ENCODE peak calls at places on chromosomes 6 and 20, in five cellular contexts. One of them, this sample, is unnamed.

GRCh38 chr20:9021699-9022098 is 47.2 kb upstream of the PLCB4 start:
- DNase-seq in foreskin fibroblast: peak
- DNase-seq in GM12865: no peak
- DNase-seq in RWPE1: no peak
- DNase-seq in natural killer cell: no peak
- DNase-seq in this sample: no peak

GRCh38 chr6:96975848-96976247 is 51.3 kb downstream of the KLHL32 start:
- DNase-seq in RWPE1: no peak
- DNase-seq in natural killer cell: no peak
- DNase-seq in GM12865: no peak
- DNase-seq in foreskin fibroblast: no peak
- DNase-seq in this sample: no peak

GRCh38 chr20:21191839-21192238 is 66.0 kb downstream of the KIZ start:
- DNase-seq in foreskin fibroblast: no peak
- DNase-seq in RWPE1: no peak
- DNase-seq in natural killer cell: no peak
- DNase-seq in GM12865: no peak
- DNase-seq in this sample: no peak

GRCh38 chr6:56864171-56864616 is 90.7 kb upstream of the BEND6 start:
- DNase-seq in foreskin fibroblast: peak
- DNase-seq in GM12865: no peak
- DNase-seq in natural killer cell: no peak
- DNase-seq in RWPE1: peak
- DNase-seq in this sample: no peak

GRCh38 chr6:47654255-47654654 is 44.1 kb upstream of the ADGRF4 start:
- DNase-seq in natural killer cell: no peak
- DNase-seq in foreskin fibroblast: no peak
- DNase-seq in GM12865: no peak
- DNase-seq in RWPE1: no peak
- DNase-seq in this sample: no peak

GRCh38 chr6:82365011-82365751 is 1.6 kb downstream of the TPBG start:
- DNase-seq in natural killer cell: no peak
- DNase-seq in foreskin fibroblast: peak
- DNase-seq in GM12865: peak
- DNase-seq in RWPE1: peak
- DNase-seq in this sample: peak

GRCh38 chr6:148747493-148748160 is 797 bp downstream of the UST start:
- DNase-seq in natural killer cell: peak
- DNase-seq in foreskin fibroblast: no peak
- DNase-seq in RWPE1: peak
- DNase-seq in GM12865: peak
- DNase-seq in this sample: peak

GRCh38 chr6:9086331-9086730 is 651.0 kb upstream of the SLC35B3 start:
- DNase-seq in foreskin fibroblast: peak
- DNase-seq in natural killer cell: no peak
- DNase-seq in RWPE1: no peak
- DNase-seq in GM12865: no peak
- DNase-seq in this sample: no peak

GRCh38 chr6:154408906-154409500 is 52.4 kb upstream of the IPCEF1 start:
- DNase-seq in GM12865: peak
- DNase-seq in natural killer cell: no peak
- DNase-seq in RWPE1: peak
- DNase-seq in foreskin fibroblast: peak
- DNase-seq in this sample: no peak

GRCh38 chr6:30005482-30005881 is 55.6 kb upstream of the POLR1H start:
- DNase-seq in foreskin fibroblast: no peak
- DNase-seq in GM12865: no peak
- DNase-seq in natural killer cell: no peak
- DNase-seq in RWPE1: no peak
- DNase-seq in this sample: no peak

GRCh38 chr20:46415773-46416172 is 9.4 kb upstream of the ELMO2 start:
- DNase-seq in natural killer cell: no peak
- DNase-seq in GM12865: no peak
- DNase-seq in foreskin fibroblast: no peak
- DNase-seq in RWPE1: no peak
- DNase-seq in this sample: no peak

GRCh38 chr6:157269261-157269794 is 54.0 kb downstream of the TMEM242 start:
- DNase-seq in foreskin fibroblast: peak
- DNase-seq in RWPE1: no peak
- DNase-seq in natural killer cell: no peak
- DNase-seq in GM12865: no peak
- DNase-seq in this sample: no peak

DNA sequence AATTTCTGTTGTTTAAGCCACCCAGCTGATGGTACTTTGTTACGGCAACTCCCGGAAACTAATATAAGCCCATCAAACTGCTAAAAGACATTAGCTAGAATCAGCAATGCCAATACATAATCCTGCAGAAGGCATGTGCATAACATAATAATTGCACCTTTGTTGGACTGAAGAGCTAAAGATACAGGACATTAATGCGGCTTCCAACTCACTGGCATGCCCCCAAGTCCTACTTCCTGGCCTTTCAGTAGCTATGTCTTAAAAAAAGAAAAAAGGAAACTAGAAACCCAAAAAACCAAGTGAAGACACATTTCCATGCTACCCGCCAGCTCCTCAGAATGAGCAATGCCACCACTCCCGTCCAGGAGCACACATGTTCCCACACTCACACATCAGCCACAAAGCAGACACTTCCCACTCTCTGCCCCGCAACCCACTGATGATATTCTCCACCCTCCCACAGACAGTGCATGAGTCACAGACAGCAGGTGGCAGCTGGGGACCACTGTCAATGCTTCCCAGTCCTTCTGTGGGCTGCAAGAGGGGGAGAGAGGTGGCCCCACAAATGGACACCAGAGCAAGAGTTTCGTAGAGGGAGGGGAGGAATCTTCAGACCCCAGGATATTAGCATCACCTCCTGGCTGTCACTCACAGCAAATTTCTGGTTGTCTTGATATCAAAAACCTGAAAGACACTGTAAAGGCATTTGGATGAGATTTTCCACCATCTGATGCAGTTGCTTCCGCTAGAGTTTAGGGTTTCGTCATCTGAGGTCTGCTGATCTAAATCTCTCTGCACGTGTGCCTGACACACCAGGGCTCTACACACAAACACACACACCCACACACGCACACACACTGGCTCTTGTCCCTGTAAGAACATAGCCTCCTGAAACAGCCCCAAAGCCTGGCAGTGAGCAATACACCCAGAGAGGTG is 32.8 kb downstream of the GFOD1 start:
- DNase-seq in foreskin fibroblast: peak
- DNase-seq in GM12865: peak
- DNase-seq in RWPE1: no peak
- DNase-seq in natural killer cell: peak
- DNase-seq in this sample: no peak
- TF ChIP-seq CTCF in foreskin fibroblast: no peak
- TF ChIP-seq CTCF in GM12865: no peak
- TF ChIP-seq CTCF in RWPE1: no peak
- TF ChIP-seq CTCF in natural killer cell: no peak
- TF ChIP-seq CTCF in this sample: no peak

GRCh38 chr6:109096198-109096597 is 891 bp downstream of the CEP57L1 start:
- DNase-seq in natural killer cell: no peak
- DNase-seq in GM12865: no peak
- DNase-seq in foreskin fibroblast: no peak
- DNase-seq in RWPE1: no peak
- DNase-seq in this sample: no peak

GRCh38 chr6:109095821-109096084 is 446 bp downstream of the CEP57L1 start:
- DNase-seq in foreskin fibroblast: no peak
- DNase-seq in RWPE1: no peak
- DNase-seq in GM12865: no peak
- DNase-seq in natural killer cell: no peak
- DNase-seq in this sample: no peak

GRCh38 chr6:109093732-109094131 is 914 bp downstream of the SESN1 start:
- DNase-seq in natural killer cell: no peak
- DNase-seq in foreskin fibroblast: no peak
- DNase-seq in GM12865: no peak
- DNase-seq in RWPE1: peak
- DNase-seq in this sample: no peak

GRCh38 chr6:109094351-109095035 is at the start of gene SESN1:
- DNase-seq in GM12865: peak
- DNase-seq in natural killer cell: peak
- DNase-seq in foreskin fibroblast: peak
- DNase-seq in RWPE1: peak
- DNase-seq in this sample: peak

GRCh38 chr6:109095036-109095820 is at the start of gene CEP57L1:
- DNase-seq in foreskin fibroblast: peak
- DNase-seq in RWPE1: peak
- DNase-seq in natural killer cell: peak
- DNase-seq in GM12865: peak
- DNase-seq in this sample: peak
- TF ChIP-seq CTCF in foreskin fibroblast: no peak
- TF ChIP-seq CTCF in RWPE1: no peak
- TF ChIP-seq CTCF in natural killer cell: no peak
- TF ChIP-seq CTCF in GM12865: peak
- TF ChIP-seq CTCF in this sample: peak

DNA sequence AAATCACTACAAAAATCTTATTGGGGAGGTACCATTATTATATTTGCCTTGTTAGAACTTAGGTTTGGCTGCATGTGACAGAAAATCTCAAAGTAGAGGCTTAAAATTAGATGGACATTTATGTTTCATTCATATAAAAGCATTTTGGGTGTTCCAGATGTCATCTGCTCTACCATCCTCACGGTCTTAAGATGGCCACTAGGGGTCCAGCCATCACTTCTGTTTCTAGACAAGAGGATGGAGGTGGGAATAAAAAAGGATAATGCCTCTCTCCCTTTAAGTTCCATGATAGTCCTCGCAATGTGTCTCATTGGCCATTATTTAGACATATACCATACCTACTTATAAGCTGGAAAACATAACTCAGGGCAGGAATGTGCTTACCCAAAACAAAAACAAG is 929.5 kb downstream of the KIF16B start:
- DNase-seq in foreskin fibroblast: no peak
- DNase-seq in natural killer cell: no peak
- DNase-seq in RWPE1: peak
- DNase-seq in GM12865: peak
- DNase-seq in this sample: no peak
- TF ChIP-seq CTCF in foreskin fibroblast: peak
- TF ChIP-seq CTCF in natural killer cell: no peak
- TF ChIP-seq CTCF in RWPE1: peak
- TF ChIP-seq CTCF in GM12865: peak
- TF ChIP-seq CTCF in this sample: peak

GRCh38 chr6:66226099-66226498 is 519.1 kb upstream of the EYS start:
- DNase-seq in GM12865: no peak
- DNase-seq in natural killer cell: no peak
- DNase-seq in RWPE1: peak
- DNase-seq in foreskin fibroblast: no peak
- DNase-seq in this sample: no peak
- TF ChIP-seq CTCF in GM12865: no peak
- TF ChIP-seq CTCF in natural killer cell: no peak
- TF ChIP-seq CTCF in RWPE1: no peak
- TF ChIP-seq CTCF in foreskin fibroblast: no peak
- TF ChIP-seq CTCF in this sample: no peak

GRCh38 chr6:18259675-18260447 is 4.5 kb downstream of the DEK start:
- DNase-seq in RWPE1: no peak
- DNase-seq in natural killer cell: no peak
- DNase-seq in GM12865: no peak
- DNase-seq in foreskin fibroblast: no peak
- DNase-seq in this sample: no peak

GRCh38 chr6:18260448-18261106 is 3.8 kb downstream of the DEK start:
- DNase-seq in foreskin fibroblast: peak
- DNase-seq in GM12865: peak
- DNase-seq in natural killer cell: peak
- DNase-seq in RWPE1: no peak
- DNase-seq in this sample: no peak

GRCh38 chr6:18263561-18264337 is 581 bp downstream of the DEK start:
- DNase-seq in foreskin fibroblast: peak
- DNase-seq in GM12865: peak
- DNase-seq in RWPE1: peak
- DNase-seq in natural killer cell: peak
- DNase-seq in this sample: peak

GRCh38 chr6:18262812-18263560 is 1.3 kb downstream of the DEK start:
- DNase-seq in foreskin fibroblast: no peak
- DNase-seq in GM12865: peak
- DNase-seq in natural killer cell: no peak
- DNase-seq in RWPE1: no peak
- DNase-seq in this sample: no peak

GRCh38 chr6:18261877-18262276 is 2.5 kb downstream of the DEK start:
- DNase-seq in RWPE1: no peak
- DNase-seq in GM12865: no peak
- DNase-seq in foreskin fibroblast: no peak
- DNase-seq in natural killer cell: no peak
- DNase-seq in this sample: no peak
- TF ChIP-seq CTCF in RWPE1: no peak
- TF ChIP-seq CTCF in GM12865: no peak
- TF ChIP-seq CTCF in foreskin fibroblast: no peak
- TF ChIP-seq CTCF in natural killer cell: no peak
- TF ChIP-seq CTCF in this sample: no peak

GRCh38 chr6:119598883-119599282 is 249.3 kb upstream of the MAN1A1 start:
- DNase-seq in GM12865: no peak
- DNase-seq in RWPE1: no peak
- DNase-seq in natural killer cell: no peak
- DNase-seq in foreskin fibroblast: no peak
- DNase-seq in this sample: no peak
- TF ChIP-seq CTCF in GM12865: no peak
- TF ChIP-seq CTCF in RWPE1: no peak
- TF ChIP-seq CTCF in natural killer cell: no peak
- TF ChIP-seq CTCF in foreskin fibroblast: no peak
- TF ChIP-seq CTCF in this sample: no peak

GRCh38 chr6:51550243-51550642 is 537.2 kb downstream of the PKHD1 start:
- DNase-seq in GM12865: no peak
- DNase-seq in natural killer cell: no peak
- DNase-seq in RWPE1: no peak
- DNase-seq in foreskin fibroblast: no peak
- DNase-seq in this sample: no peak

GRCh38 chr6:51554029-51554428 is 533.4 kb downstream of the PKHD1 start:
- DNase-seq in foreskin fibroblast: no peak
- DNase-seq in RWPE1: no peak
- DNase-seq in GM12865: no peak
- DNase-seq in natural killer cell: no peak
- DNase-seq in this sample: no peak

GRCh38 chr6:51553246-51554015 is 534.0 kb downstream of the PKHD1 start:
- DNase-seq in RWPE1: no peak
- DNase-seq in foreskin fibroblast: no peak
- DNase-seq in GM12865: no peak
- DNase-seq in natural killer cell: no peak
- DNase-seq in this sample: no peak

DNA sequence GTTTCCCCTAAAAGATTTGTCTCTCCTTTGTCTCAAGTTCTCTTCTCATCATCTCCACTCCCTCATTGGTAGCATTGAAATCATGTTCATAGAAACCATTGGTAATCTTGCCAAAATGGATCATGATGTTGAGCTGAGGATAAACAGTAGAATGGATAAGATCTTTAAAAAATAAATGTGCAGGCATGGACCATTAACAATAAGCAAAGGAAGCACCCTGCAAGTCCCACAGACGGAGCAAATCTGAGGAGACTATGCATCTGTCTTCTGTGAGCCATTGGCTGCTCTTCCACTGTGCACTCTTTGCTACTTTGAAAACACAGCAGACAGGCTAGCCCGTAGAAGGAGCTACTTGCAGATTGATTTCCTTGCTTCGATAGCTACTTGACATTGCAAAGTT is 535.0 kb downstream of the PKHD1 start:
- DNase-seq in RWPE1: no peak
- DNase-seq in natural killer cell: no peak
- DNase-seq in foreskin fibroblast: no peak
- DNase-seq in GM12865: no peak
- DNase-seq in this sample: no peak
- TF ChIP-seq CTCF in RWPE1: no peak
- TF ChIP-seq CTCF in natural killer cell: no peak
- TF ChIP-seq CTCF in foreskin fibroblast: no peak
- TF ChIP-seq CTCF in GM12865: no peak
- TF ChIP-seq CTCF in this sample: no peak

This sample was measured in progenitor cell of endocrine pancreas.